ENCODE peak calls at places on chromosome 18, in five cellular contexts. S is non-pigmented ciliary epithelial cell, H is hepatic stellate cell, D is AG08396, X is NAMALWA. Y is an unnamed sample.

GRCh38 chr18:57859314-57859713 is 56.2 kb upstream of the ATP8B1 start:
- DNase-seq in X (peak), D (no peak), S (no peak), H (no peak), Y (no peak)

GRCh38 chr18:58502628-58503027 is 126.3 kb downstream of the ALPK2 start:
- DNase-seq in D (no peak), S (no peak), X (no peak), H (no peak), Y (no peak)

GRCh38 chr18:3869848-3870247 is 419.9 kb downstream of the TGIF1 start:
- DNase-seq in D (peak), X (peak), S (no peak), H (peak), Y (peak)

GRCh38 chr18:39660141-39660540 is 2094.5 kb upstream of the CELF4 start:
- DNase-seq in D (no peak), S (no peak), H (no peak), X (no peak), Y (no peak)

GRCh38 chr18:36899289-36899688 is 70.4 kb downstream of the KIAA1328 start:
- DNase-seq in S (no peak), D (no peak), H (no peak), X (peak), Y (peak)

GRCh38 chr18:54161267-54161666 is 63.2 kb downstream of the MBD2 start:
- DNase-seq in H (no peak), X (no peak), D (no peak), S (no peak), Y (no peak)

GRCh38 chr18:68438983-68439382 is 275.9 kb downstream of the TMX3 start:
- DNase-seq in S (no peak), H (no peak), D (peak), X (no peak), Y (no peak)

GRCh38 chr18:79246309-79247108 is 149.2 kb upstream of the NFATC1 start:
- DNase-seq in X (peak), S (peak), D (peak), H (peak), Y (peak)

GRCh38 chr18:5463390-5463789 is 80.4 kb downstream of the EPB41L3 start:
- DNase-seq in X (no peak), D (no peak), S (peak), H (no peak), Y (peak)

GRCh38 chr18:8385400-8385799 is 223.8 kb upstream of the RAB12 start:
- DNase-seq in H (no peak), X (no peak), D (no peak), S (no peak), Y (no peak)